ENCODE peak calls at places on chromosomes 11 and 22, in eight cellular contexts. W is astrocyte of the spinal cord, V is kidney epithelial cell, Q is BJ, T is fibroblast of the aortic adventitia, Z is PC-9, A is MM.1S, O is OCI-LY7. F is an unnamed sample.

GRCh38 chr11:62599909-62600308 is 1.8 kb downstream of the MTA2 start:
- DNase-seq in A (no peak), W (no peak), V (no peak), Q (no peak), T (no peak), Z (no peak), O (no peak), F (no peak)

GRCh38 chr11:13354335-13354734 is 76.7 kb downstream of the BMAL1 start:
- DNase-seq in V (no peak), Q (no peak), T (no peak), A (no peak), O (peak; percentile 12), W (no peak), Z (no peak), F (peak; percentile 13)

GRCh38 chr11:69333906-69334305 is 40.0 kb downstream of the MYEOV start:
- DNase-seq in A (no peak), O (no peak), V (no peak), T (no peak), W (no peak), Q (no peak), Z (no peak), F (no peak)

GRCh38 chr11:95661159-95661558 is 128.4 kb downstream of the FAM76B start:
- DNase-seq in W (no peak), O (no peak), A (no peak), V (no peak), Z (no peak), T (no peak), Q (no peak), F (no peak)

GRCh38 chr11:788953-789940 is 643 bp downstream of the CEND1 start:
- DNase-seq in Z (no peak), Q (no peak), T (no peak), O (peak; percentile 62), V (no peak), A (peak; percentile 79), W (no peak), F (no peak)

GRCh38 chr22:25182131-25183110 is 17.2 kb upstream of the CRYBB3 start:
- DNase-seq in W (no peak), O (no peak), T (peak; percentile 40), Z (no peak), V (no peak), A (no peak), Q (no peak), F (peak; percentile 12)

GRCh38 chr11:58513747-58514367 is 6.0 kb upstream of the OR5B21 start:
- DNase-seq in Q (peak; percentile 14), Z (peak; percentile 65), O (peak; percentile 41), V (peak; percentile 21), A (peak; percentile 10), T (peak; percentile 80), W (peak; percentile 67), F (peak; percentile 73)

GRCh38 chr11:705646-706438 is at the start of gene EPS8L2:
- DNase-seq in Z (peak; percentile 43), O (no peak), Q (no peak), T (no peak), W (no peak), V (no peak), A (no peak), F (no peak)

GRCh38 chr11:106152013-106152412 is 74.6 kb downstream of the AASDHPPT start:
- DNase-seq in Q (peak; percentile 9), O (no peak), A (no peak), W (peak; percentile 19), Z (no peak), V (no peak), T (peak; percentile 28), F (peak; percentile 37)

GRCh38 chr11:106159846-106160245 is 82.4 kb downstream of the AASDHPPT start:
- DNase-seq in A (no peak), O (no peak), Q (no peak), V (no peak), T (peak; percentile 69), Z (no peak), W (no peak), F (peak; percentile 53)

GRCh38 chr11:106152824-106153223 is 75.4 kb downstream of the AASDHPPT start:
- DNase-seq in A (no peak), W (peak; percentile 26), V (no peak), Z (no peak), T (peak; percentile 11), Q (no peak), O (no peak), F (peak; percentile 5)

GRCh38 chr11:106160494-106160893 is 83.0 kb downstream of the AASDHPPT start:
- DNase-seq in O (no peak), A (peak; percentile 12), T (no peak), V (no peak), Z (no peak), W (no peak), Q (no peak), F (no peak)

DNA sequence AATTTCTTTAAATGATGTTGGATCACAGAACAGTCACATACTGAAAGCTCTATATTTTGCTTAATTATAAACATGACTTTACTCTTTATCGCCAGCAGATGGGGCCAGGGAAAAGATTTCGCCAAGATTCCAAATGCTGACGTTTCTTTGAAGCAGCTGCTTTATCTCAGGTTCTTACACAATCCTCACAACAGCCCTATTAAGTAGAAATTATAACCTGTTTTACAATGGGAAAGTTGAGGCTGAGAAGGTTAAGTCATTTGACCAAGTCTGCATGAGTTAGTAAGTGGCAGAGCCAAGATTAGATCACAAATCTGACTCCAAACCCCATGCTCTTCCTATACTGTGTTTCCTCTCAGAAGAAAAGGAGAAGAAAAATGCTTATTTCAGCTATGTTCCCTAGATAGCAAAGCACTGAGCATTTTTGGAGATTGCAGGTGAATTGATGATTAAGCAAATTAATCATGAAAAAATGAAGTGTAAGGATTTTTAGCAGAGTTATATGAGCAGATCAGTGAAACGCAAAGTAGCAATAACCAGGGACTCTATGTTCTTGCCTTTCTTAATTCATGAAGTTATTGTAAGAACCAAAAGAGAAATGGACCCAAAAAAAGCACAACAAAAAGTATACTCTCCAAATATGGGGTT is 79.0 kb downstream of the AASDHPPT start:
- DNase-seq in Z (no peak), V (peak; percentile 43), O (peak; percentile 16), A (peak; percentile 50), W (peak; percentile 78), Q (peak; percentile 21), T (peak; percentile 94), F (peak; percentile 77)
- TF ChIP-seq CTCF in Z (peak; percentile 80), V (peak; percentile 55), O (peak; percentile 79), A (peak; percentile 62), W (peak; percentile 57), Q (peak; percentile 55), T (peak; percentile 65), F (peak; percentile 70)

DNA sequence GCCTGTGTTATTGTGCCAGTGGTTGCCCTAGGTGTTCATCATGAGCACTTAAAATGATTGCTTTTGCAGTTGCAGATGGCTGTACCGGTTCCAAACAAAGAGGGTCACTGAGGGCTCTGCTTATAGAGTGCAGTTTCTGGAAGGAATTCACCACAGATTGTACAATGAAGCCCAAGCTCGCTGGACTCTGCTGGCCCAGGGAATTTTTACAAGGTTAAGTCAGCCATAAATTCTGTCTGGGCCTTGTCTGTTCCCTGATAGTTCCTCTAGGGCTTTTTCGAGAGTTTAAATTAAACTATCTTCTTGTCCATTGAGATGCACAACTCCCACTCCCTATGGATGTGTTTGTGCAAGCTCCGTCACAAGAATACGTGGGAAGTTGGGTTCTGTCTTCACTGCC is 153.7 kb upstream of the TTC12 start:
- DNase-seq in Z (no peak), Q (no peak), T (no peak), V (no peak), A (no peak), O (no peak), W (no peak), F (no peak)
- H3K4me3 ChIP-seq in Z (no peak overlapping the region), Q (no peak overlapping the region), T (no peak overlapping the region), V (no peak overlapping the region), A (no peak overlapping the region), O (no peak overlapping the region), W (no peak overlapping the region), F (no peak overlapping the region)

GRCh38 chr11:67572305-67572704 is 11.3 kb upstream of the GSTP1 start:
- DNase-seq in A (no peak), W (no peak), Z (no peak), T (no peak), O (no peak), V (no peak), Q (no peak), F (no peak)

GRCh38 chr11:67581469-67581868 is 2.1 kb upstream of the GSTP1 start:
- DNase-seq in O (no peak), T (no peak), A (no peak), W (no peak), V (no peak), Q (no peak), Z (peak; percentile 61), F (no peak)

GRCh38 chr11:67577951-67578350 is 5.7 kb upstream of the GSTP1 start:
- DNase-seq in V (no peak), W (no peak), O (no peak), Q (no peak), A (no peak), Z (no peak), T (no peak), F (no peak)

GRCh38 chr11:67572747-67573419 is 10.7 kb upstream of the GSTP1 start:
- DNase-seq in T (peak; percentile 57), A (peak; percentile 63), W (peak; percentile 42), O (peak; percentile 67), Q (no peak), V (no peak), Z (peak; percentile 72), F (peak; percentile 48)

GRCh38 chr11:67576742-67577475 is 6.7 kb upstream of the GSTP1 start:
- DNase-seq in A (no peak), V (no peak), T (no peak), O (peak; percentile 46), W (no peak), Q (no peak), Z (peak; percentile 24), F (no peak)
- TF ChIP-seq CTCF in A (peak; percentile 16), V (no peak), T (no peak), O (peak; percentile 69), W (no peak), Q (no peak), Z (no peak), F (no peak)

GRCh38 chr11:8709777-8710176 is 27.2 kb downstream of the RPL27A start:
- DNase-seq in T (no peak), Q (no peak), W (no peak), A (no peak), Z (no peak), O (no peak), V (no peak), F (no peak)

GRCh38 chr11:8706673-8707432 is 24.3 kb downstream of the RPL27A start:
- DNase-seq in A (no peak), T (no peak), Q (no peak), Z (no peak), V (no peak), W (no peak), O (no peak), F (no peak)

GRCh38 chr11:8709002-8709672 is 26.5 kb downstream of the RPL27A start:
- DNase-seq in T (peak; percentile 99), Q (peak; percentile 96), V (no peak), W (peak; percentile 88), O (no peak), Z (no peak), A (no peak), F (peak; percentile 99)

GRCh38 chr11:8705171-8705570 is 22.6 kb downstream of the RPL27A start:
- DNase-seq in Q (no peak), A (no peak), Z (no peak), O (no peak), V (no peak), T (no peak), W (no peak), F (no peak)

DNA sequence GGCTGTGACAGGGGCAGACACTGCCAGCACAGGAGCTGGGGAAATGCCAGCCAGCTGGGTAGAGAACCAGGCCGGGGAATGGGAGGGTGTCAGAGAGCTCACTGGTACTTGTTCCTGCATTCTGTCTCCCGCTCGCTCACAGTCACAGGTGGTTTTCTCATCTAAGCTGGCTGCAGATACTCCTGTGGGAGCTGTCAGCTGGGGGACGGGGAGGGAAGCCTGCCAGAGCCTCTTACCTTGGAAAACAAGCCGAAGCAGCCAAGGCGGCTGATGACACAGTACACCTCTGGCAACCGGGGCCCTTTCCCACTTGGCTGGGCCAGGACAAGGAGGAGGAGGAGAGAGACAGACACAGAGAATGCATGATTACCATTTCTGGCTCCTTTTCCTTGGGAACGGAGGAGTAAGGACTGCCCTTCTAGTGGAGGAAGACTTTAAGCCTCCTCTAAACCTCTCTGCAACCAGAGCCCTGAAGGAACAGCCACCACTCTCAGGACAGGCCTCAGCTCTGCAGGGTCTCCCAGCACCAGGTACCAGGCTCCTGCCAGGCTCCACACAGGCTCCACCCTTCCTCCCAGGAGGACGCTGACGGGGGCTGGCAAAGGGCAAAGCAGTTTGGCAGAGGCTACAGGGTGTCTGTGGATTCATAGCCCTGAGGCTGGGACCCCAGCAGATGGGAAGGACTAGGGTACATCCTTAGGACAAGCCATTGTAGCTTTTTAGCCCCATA is 25.1 kb downstream of the RPL27A start:
- DNase-seq in V (no peak), Q (no peak), A (no peak), O (no peak), Z (no peak), W (peak; percentile 15), T (no peak), F (no peak)
- H3K4me3 ChIP-seq in V (no peak overlapping the region), Q (no peak overlapping the region), A (no peak overlapping the region), O (no peak overlapping the region), Z (no peak overlapping the region), W (no peak overlapping the region), T (no peak overlapping the region), F (no peak overlapping the region)

F was measured in AG10803.